ENCODE peak calls at places on chromosomes 1 and 21, in six cellular contexts. One of them, this sample, is unnamed.

GRCh38 chr1:12464028-12464427 is 154.0 kb downstream of the DHRS3 start:
- DNase-seq in endothelial cell: no peak
- DNase-seq in T-helper 2 cell: no peak
- DNase-seq in stimulated activated naive CD4-positive, alpha-beta T cell: no peak
- DNase-seq in foreskin fibroblast: no peak
- DNase-seq in nucleus accumbens: no peak
- DNase-seq in this sample: no peak

GRCh38 chr1:178151831-178152230 is 57.9 kb downstream of the RASAL2 start:
- DNase-seq in endothelial cell: no peak
- DNase-seq in T-helper 2 cell: no peak
- DNase-seq in stimulated activated naive CD4-positive, alpha-beta T cell: no peak
- DNase-seq in foreskin fibroblast: no peak
- DNase-seq in nucleus accumbens: no peak
- DNase-seq in this sample: no peak

GRCh38 chr1:40362199-40362598 is 11.3 kb upstream of the SMAP2 start:
- DNase-seq in endothelial cell: no peak
- DNase-seq in T-helper 2 cell: no peak
- DNase-seq in stimulated activated naive CD4-positive, alpha-beta T cell: no peak
- DNase-seq in foreskin fibroblast: no peak
- DNase-seq in nucleus accumbens: no peak
- DNase-seq in this sample: no peak

GRCh38 chr1:14940285-14940890 is 213.2 kb upstream of the TMEM51 start:
- DNase-seq in endothelial cell: no peak
- DNase-seq in T-helper 2 cell: no peak
- DNase-seq in stimulated activated naive CD4-positive, alpha-beta T cell: no peak
- DNase-seq in foreskin fibroblast: no peak
- DNase-seq in nucleus accumbens: no peak
- DNase-seq in this sample: no peak

GRCh38 chr21:45522986-45523385 is 19.3 kb downstream of the SLC19A1 start:
- DNase-seq in endothelial cell: no peak
- DNase-seq in T-helper 2 cell: no peak
- DNase-seq in stimulated activated naive CD4-positive, alpha-beta T cell: no peak
- DNase-seq in foreskin fibroblast: no peak
- DNase-seq in nucleus accumbens: no peak
- DNase-seq in this sample: no peak

GRCh38 chr1:210233495-210234253 is 1.1 kb downstream of the SERTAD4 start:
- DNase-seq in endothelial cell: peak; percentile 49
- DNase-seq in T-helper 2 cell: peak; percentile 38
- DNase-seq in stimulated activated naive CD4-positive, alpha-beta T cell: no peak
- DNase-seq in foreskin fibroblast: peak; percentile 83
- DNase-seq in nucleus accumbens: peak; percentile 61
- DNase-seq in this sample: peak; percentile 31

GRCh38 chr1:198333744-198334143 is 176.9 kb downstream of the NEK7 start:
- DNase-seq in endothelial cell: no peak
- DNase-seq in T-helper 2 cell: no peak
- DNase-seq in stimulated activated naive CD4-positive, alpha-beta T cell: no peak
- DNase-seq in foreskin fibroblast: peak; percentile 35
- DNase-seq in nucleus accumbens: no peak
- DNase-seq in this sample: no peak

GRCh38 chr1:240739754-240740153 is 127.8 kb upstream of the GREM2 start:
- DNase-seq in endothelial cell: no peak
- DNase-seq in T-helper 2 cell: no peak
- DNase-seq in stimulated activated naive CD4-positive, alpha-beta T cell: no peak
- DNase-seq in foreskin fibroblast: no peak
- DNase-seq in nucleus accumbens: no peak
- DNase-seq in this sample: no peak

GRCh38 chr1:31434101-31434871 is 21.3 kb downstream of the SERINC2 start:
- DNase-seq in endothelial cell: no peak
- DNase-seq in T-helper 2 cell: no peak
- DNase-seq in stimulated activated naive CD4-positive, alpha-beta T cell: no peak
- DNase-seq in foreskin fibroblast: peak; percentile 21
- DNase-seq in nucleus accumbens: no peak
- DNase-seq in this sample: no peak

GRCh38 chr1:26022994-26023393 is 1.4 kb downstream of the EXTL1 start:
- DNase-seq in endothelial cell: no peak
- DNase-seq in T-helper 2 cell: no peak
- DNase-seq in stimulated activated naive CD4-positive, alpha-beta T cell: no peak
- DNase-seq in foreskin fibroblast: no peak
- DNase-seq in nucleus accumbens: no peak
- DNase-seq in this sample: no peak

This sample was measured in substantia nigra.